ENCODE peak calls at places on chromosomes 4 and X, in five cellular contexts. I is germinal center; Z is substantia nigra; N is naive thymus-derived CD8-positive, alpha-beta T cell; Y is activated effector memory CD4-positive, alpha-beta T cell treated with anti-CD3 and anti-CD28 coated beads, Interleukin-2, amount 50 U/mL, for 16 hours. A is an unnamed sample.

GRCh38 chr4:38601244-38601915 is 62.6 kb upstream of the KLF3 start:
- DNase-seq in Y (no peak), N (no peak), Z (no peak), I (no peak), A (no peak)

GRCh38 chr4:146243883-146244277 is 29.5 kb downstream of the REELD1 start:
- DNase-seq in N (no peak), Y (no peak), I (no peak), Z (no peak), A (no peak)

GRCh38 chr4:74534121-74534520 is 89.2 kb downstream of the AREG start:
- DNase-seq in Z (no peak), Y (no peak), I (no peak), N (no peak), A (no peak)

GRCh38 chr4:41176357-41176756 is 38.0 kb downstream of the APBB2 start:
- DNase-seq in I (no peak), N (no peak), Y (no peak), Z (no peak), A (no peak)

GRCh38 chrX:23779025-23779424 is 3.9 kb upstream of the SAT1 start:
- DNase-seq in Y (no peak), N (no peak), I (no peak), Z (no peak), A (no peak)

GRCh38 chrX:120090208-120090607 is 12.7 kb upstream of the RHOXF2B start:
- DNase-seq in Z (no peak), I (no peak), N (no peak), Y (no peak), A (no peak)

GRCh38 chr4:123889376-123889945 is 492.9 kb downstream of the SPRY1 start:
- DNase-seq in I (no peak), N (no peak), Y (no peak), Z (no peak), A (no peak)

GRCh38 chr4:95068818-95069478 is 311.2 kb downstream of the BMPR1B start:
- DNase-seq in Y (no peak), Z (no peak), N (no peak), I (no peak), A (no peak)

GRCh38 chr4:107094332-107094731 is 58.2 kb upstream of the DKK2 start:
- DNase-seq in Z (no peak), I (no peak), Y (no peak), N (no peak), A (no peak)

GRCh38 chr4:6128221-6128871 is 72.0 kb downstream of the JAKMIP1 start:
- DNase-seq in Y (no peak), N (peak; percentile 58), I (no peak), Z (no peak), A (no peak)

GRCh38 chr4:148315049-148315448 is 127.2 kb downstream of the NR3C2 start:
- DNase-seq in Z (no peak), Y (no peak), N (no peak), I (no peak), A (no peak)

GRCh38 chr4:127410201-127410600 is 222.6 kb upstream of the INTU start:
- DNase-seq in I (no peak), Z (no peak), Y (no peak), N (no peak), A (no peak)

GRCh38 chr4:892780-893179 is 39.3 kb downstream of the GAK start:
- DNase-seq in Y (no peak), I (no peak), N (no peak), Z (no peak), A (no peak)

GRCh38 chrX:87003031-87003430 is 514.6 kb upstream of the KLHL4 start:
- DNase-seq in Z (no peak), Y (no peak), N (no peak), I (no peak), A (no peak)

GRCh38 chr4:74394476-74395136 is 29.7 kb downstream of the EREG start:
- DNase-seq in Z (no peak), Y (no peak), N (no peak), I (no peak), A (no peak)

GRCh38 chr4:6439120-6439757 is 33.2 kb downstream of the PPP2R2C start:
- DNase-seq in N (peak; percentile 13), I (no peak), Z (no peak), Y (no peak), A (no peak)

GRCh38 chrX:1536712-1537030 is 314 bp downstream of the P2RY8 start:
- DNase-seq in Y (no peak), N (no peak), Z (no peak), I (no peak), A (no peak)

GRCh38 chr4:7516116-7516772 is 81.5 kb upstream of the PSAPL1 start:
- DNase-seq in N (no peak), Y (no peak), Z (no peak), I (no peak), A (no peak)

GRCh38 chr4:111991163-111991562 is 154.1 kb upstream of the FAM241A start:
- DNase-seq in N (no peak), Z (no peak), Y (no peak), I (peak; percentile 38), A (peak; percentile 48)

GRCh38 chr4:139279723-139280620 is at the start of gene MGARP:
- DNase-seq in N (no peak), I (peak; percentile 40), Y (peak; percentile 73), Z (no peak), A (no peak)

GRCh38 chrX:140071037-140071436 is 105.7 kb upstream of the CXorf66 start:
- DNase-seq in I (no peak), Z (no peak), Y (no peak), N (no peak), A (no peak)